ENCODE peak calls at places on chromosomes 4 and X, in nine cellular contexts. G, R, K, D, M, V, S, C and T are unnamed samples.

GRCh38 chr4:136687118-136687517 is 845.2 kb downstream of the PCDH18 start:
- DNase-seq in G (no peak), R (no peak), K (no peak), D (no peak), M (no peak), V (no peak), S (no peak), C (peak; percentile 2), T (peak; percentile 8)

GRCh38 chr4:77852892-77853495 is 9.6 kb upstream of the MRPL1 start:
- DNase-seq in G (no peak), R (peak; percentile 13), K (no peak), D (no peak), M (no peak), V (no peak), S (no peak), C (no peak), T (peak; percentile 82)

GRCh38 chr4:8117278-8117682 is 41.3 kb downstream of the ABLIM2 start:
- DNase-seq in G (peak; percentile 40), R (peak; percentile 4), K (peak; percentile 74), D (peak; percentile 73), M (peak; percentile 45), V (peak; percentile 93), S (peak; percentile 38), C (peak; percentile 12), T (peak; percentile 69)

GRCh38 chrX:118627084-118627758 is 100.2 kb upstream of the IL13RA1 start:
- DNase-seq in G (peak; percentile 31), R (no peak), K (no peak), D (peak; percentile 18), M (peak; percentile 3), V (no peak), S (no peak), C (peak; percentile 5), T (peak; percentile 59)

GRCh38 chr4:124899997-124900396 is 187.5 kb upstream of the ANKRD50 start:
- DNase-seq in G (no peak), R (no peak), K (no peak), D (peak; percentile 6), M (no peak), V (no peak), S (no peak), C (no peak), T (no peak)

GRCh38 chr4:37068580-37068979 is 176.0 kb upstream of the NWD2 start:
- DNase-seq in G (peak; percentile 0), R (no peak), K (no peak), D (no peak), M (no peak), V (no peak), S (no peak), C (peak; percentile 2), T (peak; percentile 21)

GRCh38 chr4:24219171-24219570 is 329.3 kb upstream of the PPARGC1A start:
- DNase-seq in G (no peak), R (no peak), K (no peak), D (no peak), M (no peak), V (no peak), S (no peak), C (no peak), T (no peak)

GRCh38 chr4:12846368-12846767 is 637.8 kb downstream of the RAB28 start:
- DNase-seq in G (no peak), R (no peak), K (no peak), D (no peak), M (no peak), V (no peak), S (no peak), C (no peak), T (no peak)

GRCh38 chr4:10034136-10034535 is 12.8 kb upstream of the SLC2A9 start:
- DNase-seq in G (no peak), R (no peak), K (no peak), D (no peak), M (no peak), V (no peak), S (no peak), C (no peak), T (no peak)

GRCh38 chr4:7353046-7353790 is 81.5 kb downstream of the PSAPL1 start:
- DNase-seq in G (no peak), R (no peak), K (no peak), D (no peak), M (no peak), V (no peak), S (no peak), C (no peak), T (no peak)

GRCh38 chrX:13667940-13668339 is 15.0 kb downstream of the TCEANC start:
- DNase-seq in G (no peak), R (no peak), K (no peak), D (no peak), M (no peak), V (no peak), S (no peak), C (no peak), T (no peak)

GRCh38 chrX:13693341-13693871 is 4.5 kb downstream of the RAB9A start:
- DNase-seq in G (no peak), R (no peak), K (no peak), D (no peak), M (no peak), V (no peak), S (no peak), C (no peak), T (no peak)

GRCh38 chr4:169090479-169091215 is 80.6 kb upstream of the CBR4 start:
- DNase-seq in G (no peak), R (no peak), K (no peak), D (no peak), M (no peak), V (no peak), S (no peak), C (no peak), T (peak; percentile 47)

GRCh38 chrX:37314526-37314925 is 34.6 kb upstream of the PRRG1 start:
- DNase-seq in G (no peak), R (no peak), K (no peak), D (no peak), M (peak; percentile 3), V (no peak), S (no peak), C (no peak), T (no peak)

GRCh38 chr4:126762651-126763247 is 870.0 kb upstream of the INTU start:
- DNase-seq in G (no peak), R (no peak), K (no peak), D (no peak), M (no peak), V (no peak), S (no peak), C (no peak), T (no peak)

GRCh38 chr4:89619230-89619962 is 217.6 kb downstream of the SNCA start:
- DNase-seq in G (no peak), R (no peak), K (no peak), D (no peak), M (no peak), V (no peak), S (no peak), C (no peak), T (no peak)

GRCh38 chrX:323721-324628 is 5.4 kb upstream of the GTPBP6 start:
- DNase-seq in G (no peak), R (no peak), K (peak; percentile 67), D (peak; percentile 66), M (no peak), V (no peak), S (no peak), C (peak; percentile 68), T (peak; percentile 57)
- H3K4me3 ChIP-seq in G (peak overlapping the region; percentile 21), R (no peak overlapping the region), K (no peak overlapping the region), D (no peak overlapping the region), M (no peak overlapping the region), V (no peak overlapping the region), S (no peak overlapping the region), C (no peak overlapping the region), T (no peak overlapping the region)

DNA sequence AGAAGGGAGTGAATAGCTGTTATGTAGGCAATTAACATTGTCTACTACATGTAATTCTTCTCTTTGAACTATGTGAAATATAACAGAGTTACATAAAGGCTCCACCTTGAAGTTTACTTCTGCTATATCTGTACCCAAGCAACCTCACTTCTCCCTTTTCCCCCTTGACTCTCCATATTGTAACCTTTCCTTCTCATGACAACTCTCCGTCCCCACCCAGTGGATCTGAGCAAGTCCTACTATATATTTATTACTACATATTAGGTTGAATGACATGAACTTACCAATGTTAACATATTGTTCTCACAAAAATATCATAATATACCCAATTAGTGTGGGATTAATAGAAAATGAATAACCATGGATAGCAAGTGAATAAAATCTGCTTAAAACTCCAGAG is 93.2 kb upstream of the ATP8A1 start:
- DNase-seq in G (no peak), R (peak; percentile 3), K (no peak), D (peak; percentile 39), M (peak; percentile 18), V (no peak), S (no peak), C (no peak), T (peak; percentile 52)
- TF ChIP-seq MAX in G (no peak), R (no peak), K (no peak), D (no peak), M (no peak), V (no peak), S (no peak), C (no peak), T (no peak)

DNA sequence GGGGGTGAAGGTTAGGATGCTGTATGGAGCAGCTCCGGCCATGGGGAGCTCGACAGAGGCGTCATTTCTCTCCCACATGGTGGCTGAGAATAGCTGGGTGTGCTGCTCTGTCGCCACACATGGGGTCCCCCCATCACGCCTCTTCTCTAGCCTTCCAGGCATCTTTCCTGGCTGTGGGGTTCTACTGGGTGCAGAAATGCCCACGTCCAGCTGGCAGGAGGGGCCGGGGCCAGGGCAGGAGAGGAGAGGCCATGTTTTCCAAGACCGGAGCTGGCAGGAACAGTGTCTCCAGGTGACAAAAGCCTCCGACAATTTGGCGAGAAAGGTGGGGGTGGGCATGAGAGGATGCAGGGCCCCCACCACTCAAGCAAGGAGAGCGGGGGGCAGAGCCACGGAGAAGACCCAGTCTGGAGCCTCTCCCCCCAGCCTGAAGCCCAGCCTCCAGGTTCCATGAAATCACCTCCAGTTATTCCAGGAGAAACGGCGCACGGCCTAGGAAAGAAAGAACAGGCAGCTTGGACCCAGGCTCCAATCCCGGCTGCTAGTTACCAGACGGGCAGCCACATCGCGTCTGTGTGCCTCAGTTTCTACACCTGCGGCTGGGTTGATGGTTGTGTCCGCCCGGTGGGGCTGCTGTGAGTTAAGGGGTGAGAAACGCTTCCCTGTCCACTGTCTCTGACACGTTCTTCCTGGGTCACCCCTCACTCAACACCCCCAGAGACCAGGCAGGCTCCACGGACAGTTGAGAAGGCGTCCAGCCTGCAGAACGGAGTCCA is 27.4 kb upstream of the SPON2 start:
- DNase-seq in G (no peak), R (no peak), K (no peak), D (peak; percentile 23), M (no peak), V (no peak), S (no peak), C (no peak), T (peak; percentile 5)
- H3K4me3 ChIP-seq in G (no peak overlapping the region), R (peak overlapping the region; percentile 75), K (no peak overlapping the region), D (no peak overlapping the region), M (no peak overlapping the region), V (no peak overlapping the region), S (no peak overlapping the region), C (no peak overlapping the region), T (no peak overlapping the region)

GRCh38 chr4:91256043-91256442 is 1047.7 kb upstream of the GRID2 start:
- DNase-seq in G (no peak), R (no peak), K (no peak), D (no peak), M (no peak), V (no peak), S (peak; percentile 25), C (no peak), T (no peak)

GRCh38 chr4:91256751-91257150 is 1047.0 kb upstream of the GRID2 start:
- DNase-seq in G (no peak), R (no peak), K (no peak), D (no peak), M (no peak), V (no peak), S (no peak), C (no peak), T (no peak)

GRCh38 chr4:91258326-91258725 is 1045.4 kb upstream of the GRID2 start:
- DNase-seq in G (no peak), R (no peak), K (no peak), D (no peak), M (no peak), V (no peak), S (no peak), C (no peak), T (no peak)

GRCh38 chr4:91257721-91258120 is 1046.0 kb upstream of the GRID2 start:
- DNase-seq in G (no peak), R (no peak), K (no peak), D (no peak), M (no peak), V (no peak), S (no peak), C (no peak), T (no peak)
- TF ChIP-seq MAX in G (no peak), R (no peak), K (no peak), D (no peak), M (no peak), V (no peak), S (no peak), C (no peak), T (no peak)